ENCODE peak calls at places on chromosomes 1 and 21, in ten cellular contexts. Q, A, D, J, W, O, L, H, C and G are unnamed samples.

GRCh38 chr1:3609769-3610157 is 1.5 kb downstream of the MEGF6 start:
- DNase-seq in Q (no peak), A (no peak), D (no peak), J (no peak), W (peak), O (no peak), L (no peak), H (no peak), C (no peak), G (peak)

GRCh38 chr21:39186676-39187075 is 3.4 kb upstream of the PSMG1 start:
- DNase-seq in Q (no peak), A (no peak), D (peak), J (no peak), W (no peak), O (no peak), L (no peak), H (no peak), C (no peak), G (no peak)

GRCh38 chr1:56797079-56797685 is 22.0 kb downstream of the FYB2 start:
- DNase-seq in Q (no peak), A (no peak), D (no peak), J (peak), W (no peak), O (no peak), L (no peak), H (no peak), C (no peak), G (no peak)

GRCh38 chr1:183580281-183580682 is 10.0 kb downstream of the NCF2 start:
- DNase-seq in Q (no peak), A (no peak), D (no peak), J (peak), W (peak), O (no peak), L (no peak), H (no peak), C (no peak), G (peak)

GRCh38 chr21:26674324-26674723 is 101.2 kb upstream of the CYYR1 start:
- DNase-seq in Q (no peak), A (no peak), D (no peak), J (no peak), W (no peak), O (no peak), L (no peak), H (no peak), C (no peak), G (no peak)

GRCh38 chr1:74673351-74674111 is at the start of gene ERICH3:
- DNase-seq in Q (no peak), A (peak), D (peak), J (no peak), W (peak), O (no peak), L (peak), H (peak), C (peak), G (peak)

GRCh38 chr1:96362623-96363022 is 359.0 kb upstream of the PTBP2 start:
- DNase-seq in Q (no peak), A (peak), D (peak), J (peak), W (no peak), O (peak), L (peak), H (no peak), C (peak), G (no peak)

GRCh38 chr1:36879613-36880012 is 154.7 kb downstream of the GRIK3 start:
- DNase-seq in Q (no peak), A (no peak), D (no peak), J (no peak), W (no peak), O (no peak), L (no peak), H (no peak), C (no peak), G (no peak)

GRCh38 chr1:65793359-65793732 is 651 bp downstream of the PDE4B start:
- DNase-seq in Q (peak), A (peak), D (no peak), J (no peak), W (peak), O (peak), L (peak), H (peak), C (peak), G (peak)

GRCh38 chr1:83910461-83910860 is 88.5 kb downstream of the TTLL7 start:
- DNase-seq in Q (no peak), A (no peak), D (no peak), J (no peak), W (no peak), O (peak), L (no peak), H (no peak), C (no peak), G (no peak)

GRCh38 chr1:147470079-147470478 is 71.2 kb upstream of the BCL9 start:
- DNase-seq in Q (no peak), A (no peak), D (no peak), J (no peak), W (no peak), O (no peak), L (no peak), H (no peak), C (no peak), G (no peak)

GRCh38 chr1:220462756-220463155 is 65.2 kb upstream of the MARK1 start:
- DNase-seq in Q (no peak), A (no peak), D (no peak), J (peak), W (peak), O (no peak), L (no peak), H (no peak), C (no peak), G (peak)

GRCh38 chr1:92482665-92483441 is 3.9 kb downstream of the GFI1 start:
- DNase-seq in Q (no peak), A (no peak), D (peak), J (no peak), W (peak), O (no peak), L (peak), H (peak), C (no peak), G (peak)
- H3K9ac ChIP-seq in Q (peak), A (no peak), D (no peak), J (no peak), W (no peak), O (no peak), L (no peak), H (no peak), C (no peak), G (no peak)

GRCh38 chr1:153607381-153607780 is 5.6 kb downstream of the S100A16 start:
- DNase-seq in Q (no peak), A (no peak), D (no peak), J (no peak), W (no peak), O (no peak), L (no peak), H (peak), C (no peak), G (no peak)
- H3K9ac ChIP-seq in Q (peak), A (no peak), D (no peak), J (peak), W (no peak), O (no peak), L (peak), H (no peak), C (peak), G (no peak)

DNA sequence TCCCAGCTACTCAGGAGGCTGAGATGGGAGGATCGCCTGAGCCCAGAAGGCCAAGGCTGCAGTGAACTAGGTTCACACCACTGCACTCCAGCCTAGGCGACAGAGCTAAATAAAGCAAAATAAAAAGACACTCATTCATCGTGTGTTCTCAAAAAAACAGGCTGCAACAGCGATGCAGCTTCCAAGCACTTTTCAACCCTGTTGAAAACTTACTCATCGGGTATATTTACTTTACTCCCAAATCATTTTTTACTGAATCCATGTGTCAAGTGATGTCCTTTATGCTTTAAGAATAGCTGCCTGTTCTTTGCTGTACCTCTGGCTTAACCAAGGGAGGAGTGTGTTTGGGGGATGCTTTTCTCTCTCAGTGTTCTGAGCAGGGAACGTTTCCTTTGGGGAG is 1.5 kb downstream of the MAP1LC3C start:
- DNase-seq in Q (no peak), A (no peak), D (no peak), J (no peak), W (no peak), O (no peak), L (no peak), H (no peak), C (no peak), G (no peak)
- H3K9ac ChIP-seq in Q (no peak), A (no peak), D (no peak), J (no peak), W (no peak), O (no peak), L (no peak), H (no peak), C (no peak), G (no peak)

DNA sequence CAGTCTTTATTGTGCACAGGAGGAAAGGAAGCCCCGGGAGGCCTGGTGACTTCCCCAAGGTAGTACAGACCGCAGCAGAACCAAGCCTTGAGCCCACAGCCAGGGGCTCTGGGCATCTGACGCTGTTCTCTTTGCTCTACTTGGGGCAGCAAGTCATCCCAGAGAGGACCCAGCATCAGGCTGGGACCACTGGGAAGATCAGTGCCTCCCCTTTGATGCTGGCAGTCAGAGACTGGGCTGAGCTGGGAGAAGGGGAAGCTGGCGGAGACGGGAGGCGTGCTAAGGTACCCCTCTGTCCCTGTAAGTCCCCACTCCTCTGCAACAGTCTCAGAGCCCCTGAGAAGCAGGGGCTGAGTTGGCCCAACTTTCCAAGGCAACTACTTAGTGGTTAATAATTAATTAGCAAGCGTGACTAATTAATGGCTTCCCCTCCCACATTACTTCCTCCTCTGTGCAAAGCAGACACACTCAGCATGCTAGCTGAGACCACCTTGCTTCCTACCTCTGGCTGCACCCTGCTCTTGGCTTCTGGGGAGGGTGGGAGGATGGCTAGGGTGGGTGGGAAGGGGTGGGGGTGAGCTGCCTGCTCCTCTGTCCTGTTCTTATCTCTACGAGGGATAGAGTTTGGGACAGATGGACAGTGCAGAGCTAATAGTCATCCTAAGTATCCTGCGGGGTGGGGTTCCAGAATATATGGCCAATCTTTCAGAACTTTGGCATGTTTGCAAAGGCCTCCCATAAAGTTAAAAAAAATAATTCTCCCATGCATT is 1.3 kb downstream of the INAVA start:
- DNase-seq in Q (no peak), A (no peak), D (no peak), J (peak), W (no peak), O (no peak), L (no peak), H (no peak), C (no peak), G (no peak)
- H3K9ac ChIP-seq in Q (peak), A (no peak), D (peak), J (peak), W (no peak), O (no peak), L (no peak), H (peak), C (no peak), G (no peak)

DNA sequence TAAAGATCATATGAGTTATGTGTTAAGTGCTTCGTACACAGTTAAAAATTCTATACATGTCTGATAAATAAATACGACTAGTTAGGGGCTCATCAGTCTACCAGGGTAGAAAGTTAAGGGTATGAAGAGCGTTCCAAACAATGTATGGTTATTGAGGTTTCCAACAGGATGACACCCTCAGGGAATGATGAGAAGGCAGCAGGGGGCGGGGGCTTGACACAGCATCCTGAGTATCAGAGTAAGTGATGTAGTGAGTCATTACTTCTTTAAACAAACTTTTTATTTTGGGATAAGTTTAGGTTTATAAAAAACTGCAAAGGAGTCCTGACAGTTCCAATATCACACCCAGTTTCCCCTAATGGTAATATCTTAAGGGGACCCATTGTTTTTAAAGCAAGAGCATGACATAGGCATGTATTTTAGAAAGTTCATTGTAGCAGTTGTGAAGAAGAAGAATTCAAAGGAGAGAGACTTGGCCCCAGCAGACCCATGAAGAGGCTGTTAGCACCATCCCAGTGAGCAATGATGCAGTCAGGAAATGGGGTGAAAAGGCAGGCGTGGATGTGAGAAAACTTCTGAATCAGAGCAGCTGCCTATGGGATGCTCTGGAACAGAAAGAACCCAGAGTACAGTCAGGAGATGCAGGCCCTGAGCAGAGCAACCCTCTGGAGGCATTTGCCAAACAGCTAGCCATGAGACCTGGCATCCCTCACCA is 15.0 kb upstream of the PSMB2 start:
- DNase-seq in Q (no peak), A (no peak), D (no peak), J (peak), W (no peak), O (peak), L (no peak), H (no peak), C (no peak), G (no peak)
- H3K9ac ChIP-seq in Q (no peak), A (no peak), D (no peak), J (no peak), W (no peak), O (no peak), L (no peak), H (no peak), C (no peak), G (no peak)

GRCh38 chr1:236282159-236282716 is 480 bp upstream of the ERO1B start:
- DNase-seq in Q (no peak), A (no peak), D (no peak), J (no peak), W (no peak), O (no peak), L (no peak), H (no peak), C (no peak), G (no peak)

GRCh38 chr1:236281286-236282158 is at the start of gene ERO1B:
- DNase-seq in Q (peak), A (peak), D (peak), J (peak), W (peak), O (peak), L (peak), H (peak), C (peak), G (peak)

GRCh38 chr1:236284291-236284711 is 2.5 kb upstream of the ERO1B start:
- DNase-seq in Q (no peak), A (no peak), D (no peak), J (no peak), W (peak), O (no peak), L (no peak), H (no peak), C (no peak), G (no peak)

GRCh38 chr1:236280438-236281285 is 1.1 kb downstream of the ERO1B start:
- DNase-seq in Q (no peak), A (no peak), D (peak), J (peak), W (peak), O (no peak), L (no peak), H (no peak), C (no peak), G (peak)

DNA sequence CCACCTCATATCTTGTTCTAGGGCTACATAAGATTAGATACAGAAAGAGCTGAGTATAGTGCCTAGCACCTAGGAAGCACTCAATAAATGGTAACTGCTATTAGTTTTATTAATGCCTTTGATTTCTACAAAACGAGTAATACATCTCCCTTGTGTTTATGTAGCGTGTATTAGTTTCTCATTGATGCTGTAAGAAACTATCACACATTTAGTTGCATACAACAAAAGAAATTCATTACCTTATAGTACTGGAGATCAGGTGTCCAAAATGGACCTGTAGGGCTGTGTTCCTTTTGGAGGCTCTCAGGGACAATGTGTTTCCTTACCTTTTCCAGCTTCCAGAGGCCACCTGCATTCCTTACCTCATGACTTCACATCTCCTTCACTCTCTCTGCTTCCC is 961 bp upstream of the ERO1B start:
- DNase-seq in Q (no peak), A (no peak), D (no peak), J (no peak), W (no peak), O (no peak), L (no peak), H (no peak), C (no peak), G (no peak)
- H3K9ac ChIP-seq in Q (no peak), A (no peak), D (no peak), J (peak), W (no peak), O (no peak), L (peak), H (no peak), C (no peak), G (peak)